ENCODE peak calls at places on chromosomes 2 and 18, in eight cellular contexts. U, R, V, D, Z, C, G and X are unnamed samples.

GRCh38 chr18:12837747-12838146 is 46.3 kb downstream of the PTPN2 start:
- DNase-seq in Z (no peak), D (no peak), V (no peak), U (no peak), C (no peak), R (no peak), G (no peak), X (peak; percentile 58)

GRCh38 chr18:74196220-74197119 is 48.1 kb downstream of the TIMM21 start:
- DNase-seq in C (peak; percentile 73), Z (peak; percentile 57), V (peak; percentile 65), D (peak; percentile 59), G (no peak), R (peak; percentile 87), U (peak; percentile 81), X (peak; percentile 80)

GRCh38 chr2:163657257-163657656 is 78.6 kb downstream of the FIGN start:
- DNase-seq in V (no peak), C (no peak), R (no peak), D (no peak), Z (no peak), G (no peak), U (no peak), X (peak; percentile 67)

GRCh38 chr2:43340945-43341356 is 114.5 kb upstream of the ZFP36L2 start:
- DNase-seq in G (no peak), R (no peak), U (no peak), C (no peak), Z (no peak), D (peak; percentile 79), V (no peak), X (peak; percentile 83)

GRCh38 chr2:7007846-7008741 is 90.9 kb downstream of the RNF144A start:
- DNase-seq in C (peak; percentile 88), U (peak; percentile 10), G (no peak), V (no peak), R (peak; percentile 48), Z (no peak), D (peak; percentile 91), X (peak; percentile 65)

GRCh38 chr2:11807156-11808015 is 61.0 kb downstream of the LPIN1 start:
- DNase-seq in D (no peak), G (no peak), R (no peak), C (no peak), Z (no peak), V (no peak), U (no peak), X (no peak)

GRCh38 chr2:48415765-48416515 is 114.0 kb upstream of the STON1 start:
- DNase-seq in U (no peak), D (peak; percentile 22), V (peak; percentile 10), Z (peak; percentile 8), G (no peak), C (peak; percentile 15), R (peak; percentile 35), X (no peak)

GRCh38 chr2:86750240-86750839 is 30.2 kb downstream of the RMND5A start:
- DNase-seq in D (no peak), V (no peak), G (no peak), R (no peak), Z (no peak), U (no peak), C (no peak), X (no peak)

GRCh38 chr2:100365434-100365833 is 43.1 kb upstream of the LONRF2 start:
- DNase-seq in Z (peak; percentile 63), G (peak; percentile 97), R (no peak), U (no peak), C (peak; percentile 32), D (peak; percentile 91), V (no peak), X (peak; percentile 98)

GRCh38 chr2:69932596-69932922 is 17.6 kb downstream of the MXD1 start:
- DNase-seq in D (no peak), G (no peak), R (no peak), U (no peak), Z (no peak), C (no peak), V (no peak), X (no peak)

GRCh38 chr2:240622631-240623235 is 2.5 kb upstream of the GPR35 start:
- DNase-seq in V (peak; percentile 47), C (peak; percentile 53), U (no peak), Z (no peak), R (peak; percentile 58), D (no peak), G (no peak), X (no peak)

GRCh38 chr2:27723372-27724144 is 48.0 kb upstream of the MRPL33 start:
- DNase-seq in D (peak; percentile 68), C (peak; percentile 58), R (peak; percentile 83), U (peak; percentile 76), G (no peak), V (peak; percentile 7), Z (no peak), X (peak; percentile 82)

GRCh38 chr2:97011977-97012569 is 25.7 kb upstream of the FAM178B start:
- DNase-seq in D (peak; percentile 45), C (peak; percentile 46), U (no peak), G (peak; percentile 40), Z (peak; percentile 10), R (no peak), V (peak; percentile 54), X (peak; percentile 82)

GRCh38 chr18:76353046-76353445 is 142.0 kb downstream of the ZNF516 start:
- DNase-seq in R (no peak), G (no peak), U (no peak), Z (no peak), C (no peak), V (no peak), D (no peak), X (no peak)

GRCh38 chr18:62105373-62105772 is 81.5 kb downstream of the PIGN start:
- DNase-seq in V (no peak), U (no peak), G (no peak), C (no peak), R (no peak), D (no peak), Z (no peak), X (peak; percentile 51)

GRCh38 chr2:164620873-164621760 is at the start of gene GRB14:
- DNase-seq in V (no peak), C (peak; percentile 46), G (peak; percentile 63), D (peak; percentile 33), U (peak; percentile 31), Z (peak; percentile 68), R (peak; percentile 90), X (peak; percentile 36)

GRCh38 chr18:27713037-27713726 is 463.7 kb downstream of the CDH2 start:
- DNase-seq in C (no peak), R (no peak), V (no peak), G (peak; percentile 92), D (peak; percentile 9), Z (peak; percentile 27), U (no peak), X (peak; percentile 28)

GRCh38 chr18:21672868-21673267 is 31.7 kb downstream of the ABHD3 start:
- DNase-seq in C (no peak), V (no peak), G (no peak), U (peak; percentile 32), R (no peak), Z (no peak), D (peak; percentile 78), X (peak; percentile 56)

GRCh38 chr2:134671498-134671897 is 47.3 kb downstream of the TMEM163 start:
- DNase-seq in V (no peak), Z (no peak), G (no peak), C (no peak), D (peak; percentile 28), R (peak; percentile 58), U (no peak), X (no peak)

GRCh38 chr18:59220784-59221765 is 1.1 kb downstream of the GRP start:
- DNase-seq in U (no peak), D (peak; percentile 20), V (no peak), G (peak; percentile 6), Z (no peak), R (peak; percentile 67), C (no peak), X (no peak)

GRCh38 chr18:13416848-13417247 is 198.3 kb downstream of the LDLRAD4 start:
- DNase-seq in R (no peak), D (no peak), C (no peak), Z (no peak), G (no peak), U (no peak), V (no peak), X (no peak)

GRCh38 chr2:44927979-44928659 is 13.4 kb upstream of the SIX3 start:
- DNase-seq in R (peak; percentile 75), U (no peak), D (no peak), Z (no peak), V (no peak), G (no peak), C (no peak), X (no peak)

GRCh38 chr2:98012561-98012979 is 16.8 kb upstream of the TMEM131 start:
- DNase-seq in Z (no peak), C (peak; percentile 68), G (no peak), D (no peak), R (no peak), V (no peak), U (no peak), X (no peak)

GRCh38 chr2:83017366-83018090 is 1441.6 kb downstream of the SUCLG1 start:
- DNase-seq in V (no peak), D (no peak), Z (no peak), C (no peak), G (no peak), R (no peak), U (no peak), X (no peak)

GRCh38 chr2:30688956-30689401 is 118.3 kb downstream of the CAPN13 start:
- DNase-seq in G (no peak), D (no peak), Z (no peak), U (no peak), C (no peak), V (no peak), R (no peak), X (no peak)

GRCh38 chr2:198928026-198928425 is 529.7 kb downstream of the SATB2 start:
- DNase-seq in D (no peak), U (no peak), R (no peak), G (no peak), Z (no peak), V (no peak), C (no peak), X (no peak)

GRCh38 chr2:233350708-233351107 is 3.6 kb upstream of the DGKD start:
- DNase-seq in Z (no peak), R (no peak), D (peak; percentile 96), V (no peak), C (no peak), G (no peak), U (peak; percentile 90), X (peak; percentile 80)

GRCh38 chr2:64704996-64705395 is 51.3 kb upstream of the SERTAD2 start:
- DNase-seq in V (no peak), D (no peak), Z (no peak), G (no peak), R (no peak), U (no peak), C (no peak), X (no peak)

GRCh38 chr18:56389190-56389589 is 249.2 kb downstream of the TXNL1 start:
- DNase-seq in U (no peak), V (no peak), D (no peak), R (no peak), Z (no peak), G (no peak), C (no peak), X (no peak)

GRCh38 chr2:47601518-47602015 is 181.4 kb upstream of the MSH6 start:
- DNase-seq in R (no peak), Z (peak; percentile 46), U (no peak), V (no peak), G (no peak), C (no peak), D (no peak), X (no peak)

GRCh38 chr2:71306762-71307161 is 24.8 kb upstream of the ZNF638 start:
- DNase-seq in D (peak; percentile 66), V (no peak), G (no peak), R (peak; percentile 26), C (no peak), U (peak; percentile 21), Z (no peak), X (peak; percentile 89)

GRCh38 chr2:37625781-37626548 is 45.5 kb downstream of the CDC42EP3 start:
- DNase-seq in R (no peak), U (no peak), V (peak; percentile 79), C (peak; percentile 83), D (peak; percentile 75), Z (no peak), G (no peak), X (peak; percentile 38)

GRCh38 chr2:57882895-57883515 is 163.6 kb upstream of the VRK2 start:
- DNase-seq in G (no peak), R (no peak), U (no peak), C (no peak), Z (peak; percentile 55), V (no peak), D (peak; percentile 21), X (peak; percentile 36)

GRCh38 chr2:95386031-95386430 is 16.5 kb upstream of the FAHD2A start:
- DNase-seq in U (no peak), D (no peak), Z (no peak), C (no peak), R (no peak), V (no peak), G (no peak), X (no peak)